ENCODE peak calls at places on chromosomes 4 and X, in four cellular contexts. K is astrocyte, G is dorsolateral prefrontal cortex, B is brain microvascular endothelial cell. U is an unnamed sample. For H3K27me3, the result is how much of the 10 kb centered on the place peaks cover.

GRCh38 chrX:9729161-9729885 is 36.3 kb downstream of the GPR143 start:
- DNase-seq in K (no peak), B (no peak), G (no peak), U (peak)

GRCh38 chr4:119227690-119228089 is 15.2 kb downstream of the USP53 start:
- DNase-seq in K (peak), G (no peak), B (no peak), U (peak)

GRCh38 chr4:56530269-56531148 is 24.9 kb downstream of the ARL9 start:
- DNase-seq in B (peak), K (peak), G (peak), U (peak)

GRCh38 chr4:169420291-169420690 is 149.5 kb upstream of the SH3RF1 start:
- DNase-seq in B (no peak), G (no peak), K (no peak), U (no peak)

GRCh38 chrX:16559206-16559619 is 90.7 kb upstream of the S100G start:
- DNase-seq in B (no peak), G (no peak), K (peak), U (no peak)

GRCh38 chr4:27947320-27947719 is 1086.7 kb downstream of the STIM2 start:
- DNase-seq in K (no peak), B (no peak), G (no peak), U (no peak)

GRCh38 chr4:4477796-4478195 is 64.1 kb downstream of the STX18 start:
- DNase-seq in G (no peak), K (peak), B (no peak), U (no peak)

GRCh38 chrX:97616883-97617510 is 733.3 kb downstream of the RPA4 start:
- DNase-seq in K (peak), G (no peak), B (peak), U (peak)

GRCh38 chrX:118666521-118666920 is 60.9 kb upstream of the IL13RA1 start:
- DNase-seq in B (no peak), K (no peak), G (no peak), U (no peak)

GRCh38 chr4:150242820-150243458 is 164.7 kb downstream of the DCLK2 start:
- DNase-seq in G (no peak), K (no peak), B (peak), U (peak)

GRCh38 chr4:3530663-3531254 is 1.5 kb downstream of the LRPAP1 start:
- DNase-seq in B (no peak), G (no peak), K (no peak), U (no peak)

GRCh38 chr4:2433609-2434350 is 15.0 kb downstream of the CFAP99 start:
- DNase-seq in K (no peak), B (no peak), G (peak), U (no peak)

GRCh38 chr4:48261288-48261687 is 8.3 kb downstream of the TEC start:
- DNase-seq in G (no peak), B (no peak), K (peak), U (no peak)

GRCh38 chrX:149527705-149528104 is 13.1 kb upstream of the EOLA1 start:
- DNase-seq in G (no peak), B (peak), K (no peak), U (peak)

GRCh38 chr4:113293043-113293560 is 243.6 kb downstream of the ANK2 start:
- DNase-seq in B (peak), G (no peak), K (peak), U (peak)

GRCh38 chr4:5753766-5754528 is 42.9 kb downstream of the EVC start:
- DNase-seq in B (peak), K (peak), G (no peak), U (peak)

GRCh38 chrX:15723887-15724517 is 14.1 kb upstream of the CA5B start:
- DNase-seq in K (no peak), B (no peak), G (no peak), U (peak)

GRCh38 chrX:38678217-38678616 is 116.9 kb downstream of the TSPAN7 start:
- DNase-seq in K (no peak), G (no peak), B (no peak), U (no peak)

GRCh38 chr4:163161536-163162205 is 5.0 kb downstream of the NAF1 start:
- DNase-seq in G (no peak), B (peak), K (peak), U (peak)

GRCh38 chr4:30616943-30617646 is 103.1 kb upstream of the PCDH7 start:
- DNase-seq in K (peak), G (no peak), B (no peak), U (no peak)

GRCh38 chr4:8141935-8142334 is 16.7 kb downstream of the ABLIM2 start:
- DNase-seq in K (no peak), G (no peak), B (no peak), U (no peak)

GRCh38 chr4:39044947-39045734 is 12.9 kb upstream of the TMEM156 start:
- DNase-seq in B (no peak), K (no peak), G (no peak), U (peak)

GRCh38 chrX:24190500-24191156 is 41.1 kb downstream of the ZFX start:
- DNase-seq in K (peak), B (no peak), G (no peak), U (peak)

GRCh38 chrX:24189490-24189889 is 40.0 kb downstream of the ZFX start:
- DNase-seq in B (no peak), K (no peak), G (no peak), U (no peak)

GRCh38 chrX:24186483-24186882 is 37.0 kb downstream of the ZFX start:
- DNase-seq in B (no peak), G (no peak), K (no peak), U (no peak)

GRCh38 chrX:24184018-24184417 is 34.5 kb downstream of the ZFX start:
- DNase-seq in K (no peak), G (no peak), B (no peak), U (peak)

DNA sequence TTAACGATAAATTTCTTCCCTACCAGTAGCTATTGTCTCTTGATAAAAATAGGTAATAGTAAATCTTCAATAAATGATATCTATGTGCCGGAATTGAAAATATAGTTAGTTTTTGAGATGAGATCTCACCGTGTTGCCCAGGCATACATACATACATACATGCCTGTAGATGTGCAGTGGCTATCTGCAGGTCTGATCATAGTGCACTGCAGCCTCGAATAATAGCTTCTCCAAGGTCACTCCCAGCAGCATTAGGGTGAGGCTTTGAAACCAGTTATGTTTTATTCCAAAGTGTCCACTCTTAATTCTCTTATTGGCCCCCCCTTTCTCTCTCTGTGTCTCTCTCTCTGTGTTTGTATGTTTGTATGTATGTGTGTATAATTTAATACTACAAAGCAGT is 37.5 kb downstream of the ZFX start:
- DNase-seq in B (no peak), G (no peak), K (no peak), U (no peak)
- H3K27me3 ChIP-seq in B (under half), G (under half), K (under half), U (under half)

DNA sequence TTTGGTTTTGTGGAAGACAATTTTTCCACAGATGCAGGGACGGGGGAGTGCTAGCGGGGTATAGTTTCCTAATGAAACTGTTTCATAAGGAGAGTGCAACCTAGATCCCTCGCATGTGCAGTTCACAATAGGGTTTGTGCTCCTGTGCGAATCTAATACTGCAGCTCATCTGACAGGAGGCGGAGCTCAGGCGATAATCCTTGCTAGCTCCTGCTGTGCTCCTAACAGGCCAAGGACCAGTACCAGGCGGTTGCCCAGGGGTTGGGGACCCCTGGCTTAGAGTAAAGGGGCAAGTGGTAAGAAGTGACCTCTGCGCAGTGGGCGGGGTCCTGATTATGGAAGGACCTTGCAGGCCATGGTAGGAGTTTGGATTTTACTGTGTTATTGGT is 3.8 kb downstream of the SCML1 start:
- DNase-seq in G (no peak), K (no peak), B (no peak), U (no peak)
- H3K27me3 ChIP-seq in G (under half), K (under half), B (under half), U (under half)

DNA sequence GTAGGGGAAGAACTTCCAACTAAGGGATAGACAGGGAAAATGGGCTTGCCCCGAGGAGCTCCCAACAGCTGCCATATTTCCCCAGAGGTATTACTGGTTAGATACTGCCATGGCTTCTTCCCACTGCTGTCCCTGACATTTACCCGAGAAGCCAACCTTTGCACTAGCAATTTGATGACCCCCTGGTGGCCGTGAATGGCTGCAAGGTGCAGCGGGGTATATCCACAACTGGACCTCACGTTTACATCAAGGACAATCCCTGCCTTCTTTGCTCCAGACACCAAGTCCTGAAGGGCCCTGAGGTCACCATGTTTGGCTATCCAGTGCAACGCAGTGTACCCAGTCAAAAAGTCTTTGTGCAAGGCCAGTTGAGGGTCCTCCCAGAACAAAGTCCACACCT is 2.3 kb downstream of the SOWAHB start:
- DNase-seq in G (no peak), B (no peak), K (no peak), U (no peak)
- H3K27me3 ChIP-seq in G (under half), B (under half), K (under half), U (under half)

DNA sequence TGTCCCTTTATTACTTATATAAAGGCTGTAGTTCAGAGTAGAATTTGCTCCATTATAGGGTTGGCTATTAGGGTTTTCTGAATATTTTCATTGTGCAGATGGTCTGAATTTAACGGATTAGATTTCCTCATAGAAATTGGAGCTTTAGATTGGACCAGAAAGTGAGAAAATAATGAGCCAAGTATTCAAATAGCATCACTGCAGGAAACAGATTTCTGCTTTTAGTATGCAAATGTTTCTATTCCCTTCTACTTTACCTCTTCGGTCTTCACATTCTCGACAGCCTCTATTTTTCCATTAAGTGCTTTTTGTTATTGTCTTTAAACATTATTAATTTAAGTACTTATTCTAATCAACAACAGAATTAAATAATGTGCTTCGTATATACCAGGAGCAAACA is 55.4 kb downstream of the TRIM2 start:
- DNase-seq in K (no peak), G (no peak), B (no peak), U (no peak)
- H3K27me3 ChIP-seq in K (under half), G (under half), B (under half), U (under half)